ENCODE peak calls at places on chromosomes 6 and 20, in five cellular contexts. K is OCI-LY7; J is psoas muscle; M is A549; S is CD8-positive, alpha-beta T cell. G is an unnamed sample.

GRCh38 chr6:167687035-167687720 is 139.5 kb upstream of the AFDN start:
- DNase-seq in J (no peak), M (no peak), K (no peak), S (no peak), G (no peak)

GRCh38 chr20:44053046-44053445 is 133.9 kb downstream of the JPH2 start:
- DNase-seq in K (no peak), J (peak; percentile 18), M (no peak), S (no peak), G (no peak)

GRCh38 chr20:3276400-3277015 is 37.5 kb upstream of the SLC4A11 start:
- DNase-seq in S (no peak), K (peak; percentile 14), M (peak; percentile 49), J (no peak), G (no peak)

GRCh38 chr6:127385668-127386385 is 42.4 kb upstream of the ECHDC1 start:
- DNase-seq in M (no peak), J (no peak), K (no peak), S (no peak), G (no peak)

GRCh38 chr20:58651823-58652605 is 931 bp downstream of the STX16 start:
- DNase-seq in S (peak; percentile 77), J (peak; percentile 62), K (peak; percentile 79), M (peak; percentile 72), G (no peak)

GRCh38 chr20:59515013-59515905 is 89.1 kb upstream of the PHACTR3 start:
- DNase-seq in M (peak; percentile 88), J (peak; percentile 76), S (no peak), K (peak; percentile 4), G (peak; percentile 48)

GRCh38 chr6:151832710-151833109 is 25.2 kb downstream of the ESR1 start:
- DNase-seq in J (no peak), S (no peak), M (no peak), K (no peak), G (no peak)

GRCh38 chr6:97437087-97437486 is 154.1 kb upstream of the MMS22L start:
- DNase-seq in J (no peak), M (peak; percentile 1), K (peak; percentile 27), S (no peak), G (no peak)

GRCh38 chr20:35283441-35284266 is 918 bp downstream of the EIF6 start:
- DNase-seq in J (no peak), M (no peak), S (no peak), K (no peak), G (no peak)

GRCh38 chr6:137115653-137116052 is 57.8 kb downstream of the IL22RA2 start:
- DNase-seq in S (no peak), M (no peak), J (no peak), K (no peak), G (no peak)

GRCh38 chr20:44031001-44031574 is 116.4 kb downstream of the TOX2 start:
- DNase-seq in S (no peak), K (no peak), J (no peak), M (no peak), G (no peak)

GRCh38 chr20:51022803-51023616 is at the start of gene KCNG1:
- DNase-seq in J (peak; percentile 67), M (peak; percentile 93), S (no peak), K (no peak), G (peak; percentile 24)

GRCh38 chr6:41531591-41532582 is 14.3 kb upstream of the FOXP4 start:
- DNase-seq in K (peak; percentile 30), J (no peak), S (peak; percentile 70), M (no peak), G (no peak)

GRCh38 chr6:134443009-134443408 is 125.1 kb upstream of the SGK1 start:
- DNase-seq in J (no peak), M (no peak), S (no peak), K (no peak), G (no peak)

GRCh38 chr6:134295953-134296553 is 21.9 kb downstream of the SGK1 start:
- DNase-seq in M (peak; percentile 82), S (no peak), J (no peak), K (peak; percentile 10), G (no peak)

GRCh38 chr6:154457046-154457713 is 53.3 kb downstream of the CNKSR3 start:
- DNase-seq in K (no peak), J (no peak), M (no peak), S (no peak), G (no peak)

GRCh38 chr6:110949679-110950285 is 8.7 kb upstream of the GTF3C6 start:
- DNase-seq in M (no peak), J (no peak), K (peak; percentile 57), S (no peak), G (no peak)

GRCh38 chr6:79375635-79376425 is 141.3 kb upstream of the HMGN3 start:
- DNase-seq in K (no peak), S (no peak), J (no peak), M (no peak), G (no peak)

GRCh38 chr6:71349976-71350615 is 61.5 kb downstream of the OGFRL1 start:
- DNase-seq in J (no peak), M (no peak), K (no peak), S (no peak), G (no peak)

GRCh38 chr6:113065606-113066005 is 718.5 kb downstream of the RFPL4B start:
- DNase-seq in M (no peak), S (no peak), J (no peak), K (no peak), G (no peak)

GRCh38 chr6:37477656-37478435 is 21.8 kb downstream of the CCDC167 start:
- DNase-seq in K (no peak), M (no peak), S (no peak), J (no peak), G (no peak)

GRCh38 chr6:31940256-31940664 is 5.6 kb upstream of the CFB start:
- DNase-seq in J (no peak), S (no peak), M (no peak), K (no peak), G (no peak)

GRCh38 chr20:46060301-46060881 is 29.4 kb downstream of the NCOA5 start:
- DNase-seq in J (no peak), S (no peak), M (no peak), K (peak; percentile 82), G (no peak)

GRCh38 chr6:53335224-53335994 is 13.3 kb downstream of the ELOVL5 start:
- DNase-seq in S (peak; percentile 78), J (no peak), K (peak; percentile 93), M (no peak), G (no peak)

GRCh38 chr6:72321741-72322140 is 300.1 kb upstream of the KCNQ5 start:
- DNase-seq in K (no peak), J (no peak), S (no peak), M (no peak), G (no peak)

GRCh38 chr6:39566381-39566934 is 158.8 kb downstream of the KIF6 start:
- DNase-seq in M (no peak), J (no peak), S (no peak), K (no peak), G (no peak)

GRCh38 chr20:21571841-21572690 is 58.2 kb upstream of the NKX2-2 start:
- DNase-seq in S (no peak), J (no peak), K (peak; percentile 40), M (no peak), G (no peak)
- H3K27ac ChIP-seq in S (no peak overlapping the region), J (no peak overlapping the region), K (no peak overlapping the region), M (no peak overlapping the region), G (no peak overlapping the region)

DNA sequence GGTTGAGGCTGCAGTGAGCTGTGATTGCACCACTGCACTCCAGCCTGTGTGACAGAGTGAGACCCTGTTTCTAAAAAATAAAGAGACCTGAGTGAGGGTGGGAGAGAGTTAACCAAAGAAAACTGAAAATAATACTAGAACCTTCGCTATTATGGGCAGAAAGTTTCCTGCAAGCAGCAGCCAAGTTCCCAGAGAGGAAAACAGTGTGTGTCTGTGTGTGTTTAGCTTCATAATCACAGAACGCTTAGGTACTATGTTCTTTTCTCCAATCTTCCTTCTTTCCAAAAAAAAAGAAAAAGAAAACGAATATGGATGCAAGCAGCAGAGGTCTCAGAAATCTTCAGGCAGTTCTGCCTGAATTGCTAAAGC is 170.0 kb downstream of the LY86 start:
- DNase-seq in K (no peak), M (no peak), S (no peak), J (no peak), G (no peak)
- H3K27ac ChIP-seq in K (no peak overlapping the region), M (no peak overlapping the region), S (no peak overlapping the region), J (no peak overlapping the region), G (no peak overlapping the region)

GRCh38 chr6:15265787-15266186 is 19.9 kb downstream of the JARID2 start:
- DNase-seq in J (no peak), M (no peak), K (no peak), S (no peak), G (no peak)

GRCh38 chr6:15266423-15266996 is 20.6 kb downstream of the JARID2 start:
- DNase-seq in M (no peak), J (peak; percentile 68), S (no peak), K (peak; percentile 77), G (no peak)

GRCh38 chr6:15263780-15264374 is 18.0 kb downstream of the JARID2 start:
- DNase-seq in K (no peak), M (no peak), J (no peak), S (no peak), G (no peak)

GRCh38 chr6:15264412-15264811 is 18.5 kb downstream of the JARID2 start:
- DNase-seq in S (no peak), K (no peak), J (no peak), M (no peak), G (no peak)

DNA sequence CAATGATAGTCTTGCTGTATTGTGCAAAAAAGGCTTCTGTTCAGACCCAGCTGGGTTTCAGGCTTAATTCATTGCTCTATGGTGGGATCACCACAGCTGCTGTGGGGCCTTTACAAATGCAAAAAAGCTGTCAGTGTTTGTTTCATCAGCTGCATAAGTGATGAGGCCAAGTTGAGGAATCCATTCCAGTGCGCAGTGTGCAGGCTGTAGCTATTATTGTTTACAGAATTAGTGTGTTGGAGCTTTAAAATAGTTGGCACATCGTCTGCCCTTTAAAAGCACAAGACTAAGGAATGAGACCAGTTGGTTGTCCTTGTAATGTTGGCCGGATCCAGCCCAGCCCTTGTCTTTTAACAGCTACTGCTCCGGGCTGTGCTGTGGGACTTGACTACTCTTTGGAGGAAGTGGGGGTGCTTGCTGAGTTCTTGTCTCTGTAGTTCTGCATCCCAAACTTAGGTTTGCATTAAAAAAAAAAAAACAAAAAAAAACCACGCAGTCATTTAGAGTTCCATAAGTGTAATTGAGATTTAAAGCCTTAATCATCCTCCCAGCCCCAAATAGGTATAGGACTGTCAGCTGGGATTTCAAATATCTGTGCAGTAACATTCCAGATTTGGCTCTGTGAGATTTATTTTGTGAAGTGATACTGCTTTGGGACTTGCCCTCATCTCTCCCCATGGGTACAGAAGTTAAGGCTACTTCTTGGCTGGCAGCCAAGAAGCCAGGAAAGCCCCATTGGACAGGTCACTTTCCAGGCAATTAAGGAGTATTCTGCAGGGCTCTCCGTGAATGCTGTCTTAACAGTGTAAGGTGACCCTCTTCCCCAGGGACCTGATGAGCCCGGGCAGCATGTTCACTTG is 19.3 kb downstream of the JARID2 start:
- DNase-seq in J (peak; percentile 64), S (no peak), K (peak; percentile 51), M (no peak), G (peak; percentile 46)
- H3K27ac ChIP-seq in J (peak overlapping the region; percentile 81), S (no peak overlapping the region), K (no peak overlapping the region), M (no peak overlapping the region), G (peak overlapping the region; percentile 82)

GRCh38 chr6:1318036-1318435 is 6.1 kb downstream of the FOXQ1 start:
- DNase-seq in M (no peak), S (no peak), J (no peak), K (no peak), G (no peak)

GRCh38 chr6:1322725-1323219 is 10.9 kb downstream of the FOXQ1 start:
- DNase-seq in J (no peak), M (no peak), S (no peak), K (no peak), G (no peak)

GRCh38 chr6:1322206-1322605 is 10.3 kb downstream of the FOXQ1 start:
- DNase-seq in M (no peak), K (no peak), J (no peak), S (no peak), G (no peak)

GRCh38 chr6:1324926-1325325 is 13.0 kb downstream of the FOXQ1 start:
- DNase-seq in M (no peak), K (no peak), J (no peak), S (no peak), G (no peak)

GRCh38 chr6:1321715-1322114 is 9.8 kb downstream of the FOXQ1 start:
- DNase-seq in S (no peak), M (no peak), K (no peak), J (no peak), G (no peak)
- H3K27ac ChIP-seq in S (no peak overlapping the region), M (peak overlapping the region; percentile 84), K (no peak overlapping the region), J (no peak overlapping the region), G (no peak overlapping the region)